ENCODE peak calls at places on chromosomes 11 and 22, in five cellular contexts. T is HEK293T, E is GM23248, P is NCI-H446 treated with DMSO at 0.1 percent for 48 hours, B is NCI-H460. M is an unnamed sample.

GRCh38 chr22:31332886-31333285 is 13.3 kb downstream of the PATZ1 start:
- DNase-seq in T (no peak), E (peak; percentile 75), P (no peak), B (no peak), M (no peak)

GRCh38 chr11:120659076-120659475 is 147.5 kb downstream of the GRIK4 start:
- DNase-seq in T (no peak), E (no peak), P (no peak), B (no peak), M (no peak)

GRCh38 chr11:67006029-67006884 is 16.7 kb upstream of the SYT12 start:
- DNase-seq in T (peak; percentile 73), E (peak; percentile 27), P (no peak), B (peak; percentile 61), M (no peak)

GRCh38 chr11:88680806-88681205 is 343.3 kb upstream of the CTSC start:
- DNase-seq in T (no peak), E (peak; percentile 47), P (no peak), B (no peak), M (no peak)

GRCh38 chr22:46931881-46932280 is 169.4 kb downstream of the TBC1D22A start:
- DNase-seq in T (no peak), E (no peak), P (no peak), B (no peak), M (no peak)

GRCh38 chr11:65791719-65792213 is 4.9 kb downstream of the OVOL1 start:
- DNase-seq in T (no peak), E (peak; percentile 48), P (no peak), B (no peak), M (no peak)

GRCh38 chr11:20011294-20011951 is 148.9 kb downstream of the DBX1 start:
- DNase-seq in T (no peak), E (peak; percentile 51), P (no peak), B (no peak), M (peak; percentile 29)

GRCh38 chr11:117819096-117820040 is 5.2 kb downstream of the FXYD2 start:
- DNase-seq in T (peak; percentile 77), E (peak; percentile 61), P (peak; percentile 49), B (peak; percentile 47), M (peak; percentile 26)

GRCh38 chr11:128727320-128727719 is 33.4 kb downstream of the FLI1 start:
- DNase-seq in T (no peak), E (no peak), P (no peak), B (no peak), M (no peak)

GRCh38 chr11:47971501-47971900 is 8.9 kb upstream of the PTPRJ start:
- DNase-seq in T (no peak), E (no peak), P (no peak), B (no peak), M (no peak)

GRCh38 chr11:46383974-46384701 is 2.7 kb downstream of the MDK start:
- DNase-seq in T (no peak), E (no peak), P (no peak), B (no peak), M (no peak)

GRCh38 chr11:104254347-104254746 is 90.4 kb upstream of the PDGFD start:
- DNase-seq in T (peak; percentile 38), E (peak; percentile 4), P (no peak), B (peak; percentile 14), M (no peak)

GRCh38 chr11:77269484-77270123 is 31.9 kb downstream of the GDPD4 start:
- DNase-seq in T (no peak), E (peak; percentile 36), P (no peak), B (no peak), M (no peak)

GRCh38 chr11:117064275-117064674 is 34.0 kb downstream of the SIK3 start:
- DNase-seq in T (no peak), E (peak; percentile 74), P (no peak), B (no peak), M (no peak)